ENCODE peak calls at places on chromosomes 5 and 9, in four cellular contexts. Z is GM12878, F is K562, O is H1. P is an unnamed sample.

GRCh38 chr9:27353405-27354229 is 56.7 kb upstream of the EQTN start:
- DNase-seq in Z (peak), F (no peak), O (no peak), P (no peak)

GRCh38 chr9:124428751-124429529 is 13.7 kb upstream of the PSMB7 start:
- DNase-seq in Z (no peak), F (no peak), O (no peak), P (no peak)

GRCh38 chr5:14766591-14766990 is 102.1 kb downstream of the OTULIN start:
- DNase-seq in Z (no peak), F (no peak), O (no peak), P (no peak)

GRCh38 chr5:96566775-96567174 is 95.4 kb upstream of the CAST start:
- DNase-seq in Z (no peak), F (no peak), O (no peak), P (no peak)

GRCh38 chr5:4442221-4442620 is 697.9 kb upstream of the ADAMTS16 start:
- DNase-seq in Z (no peak), F (no peak), O (no peak), P (no peak)

GRCh38 chr5:95554647-95555548 is at the start of the genes ARSK and SKIC3:
- DNase-seq in Z (peak), F (peak), O (peak), P (peak)

GRCh38 chr5:88690619-88691560 is 192.1 kb downstream of the MEF2C start:
- DNase-seq in Z (no peak), F (peak), O (no peak), P (peak)

GRCh38 chr9:75918154-75918553 is 27.7 kb downstream of the PCSK5 start:
- DNase-seq in Z (no peak), F (no peak), O (no peak), P (no peak)

GRCh38 chr5:103774736-103775135 is 212.1 kb upstream of the NUDT12 start:
- DNase-seq in Z (no peak), F (no peak), O (no peak), P (no peak)

GRCh38 chr5:113122053-113122452 is 145.5 kb downstream of the DCP2 start:
- DNase-seq in Z (no peak), F (no peak), O (no peak), P (no peak)

GRCh38 chr5:122846051-122846567 is 696 bp downstream of the SNX24 start:
- DNase-seq in Z (no peak), F (no peak), O (no peak), P (peak)

GRCh38 chr9:104906441-104907277 is 21.3 kb downstream of the ABCA1 start:
- DNase-seq in Z (no peak), F (no peak), O (no peak), P (no peak)

GRCh38 chr5:55173696-55174101 is 722 bp upstream of the CDC20B start:
- DNase-seq in Z (no peak), F (no peak), O (no peak), P (no peak)

GRCh38 chr9:72041369-72041768 is 19.0 kb downstream of the C9orf57 start:
- DNase-seq in Z (no peak), F (no peak), O (no peak), P (no peak)

GRCh38 chr9:23603311-23603710 is 222.7 kb downstream of the ELAVL2 start:
- DNase-seq in Z (no peak), F (no peak), O (no peak), P (no peak)

GRCh38 chr5:15620501-15620900 is 120.5 kb downstream of the FBXL7 start:
- DNase-seq in Z (no peak), F (no peak), O (no peak), P (no peak)

GRCh38 chr5:125181159-125181558 is 434.7 kb upstream of the ZNF608 start:
- DNase-seq in Z (no peak), F (no peak), O (no peak), P (no peak)

GRCh38 chr5:107329850-107330249 is 340.9 kb downstream of the EFNA5 start:
- DNase-seq in Z (no peak), F (no peak), O (no peak), P (no peak)

GRCh38 chr9:130305381-130305780 is 39.8 kb downstream of the HMCN2 start:
- DNase-seq in Z (no peak), F (no peak), O (no peak), P (no peak)

GRCh38 chr5:156927545-156927944 is 35.5 kb downstream of the TIMD4 start:
- DNase-seq in Z (no peak), F (no peak), O (no peak), P (no peak)

GRCh38 chr9:33082538-33083326 is 6.3 kb upstream of the SMU1 start:
- DNase-seq in Z (no peak), F (no peak), O (no peak), P (no peak)

GRCh38 chr5:149635394-149635793 is 54.1 kb downstream of the ARHGEF37 start:
- DNase-seq in Z (no peak), F (no peak), O (no peak), P (no peak)
- TF ChIP-seq ATF2 in Z (no peak), F (no peak), O (no peak), P (no peak)

DNA sequence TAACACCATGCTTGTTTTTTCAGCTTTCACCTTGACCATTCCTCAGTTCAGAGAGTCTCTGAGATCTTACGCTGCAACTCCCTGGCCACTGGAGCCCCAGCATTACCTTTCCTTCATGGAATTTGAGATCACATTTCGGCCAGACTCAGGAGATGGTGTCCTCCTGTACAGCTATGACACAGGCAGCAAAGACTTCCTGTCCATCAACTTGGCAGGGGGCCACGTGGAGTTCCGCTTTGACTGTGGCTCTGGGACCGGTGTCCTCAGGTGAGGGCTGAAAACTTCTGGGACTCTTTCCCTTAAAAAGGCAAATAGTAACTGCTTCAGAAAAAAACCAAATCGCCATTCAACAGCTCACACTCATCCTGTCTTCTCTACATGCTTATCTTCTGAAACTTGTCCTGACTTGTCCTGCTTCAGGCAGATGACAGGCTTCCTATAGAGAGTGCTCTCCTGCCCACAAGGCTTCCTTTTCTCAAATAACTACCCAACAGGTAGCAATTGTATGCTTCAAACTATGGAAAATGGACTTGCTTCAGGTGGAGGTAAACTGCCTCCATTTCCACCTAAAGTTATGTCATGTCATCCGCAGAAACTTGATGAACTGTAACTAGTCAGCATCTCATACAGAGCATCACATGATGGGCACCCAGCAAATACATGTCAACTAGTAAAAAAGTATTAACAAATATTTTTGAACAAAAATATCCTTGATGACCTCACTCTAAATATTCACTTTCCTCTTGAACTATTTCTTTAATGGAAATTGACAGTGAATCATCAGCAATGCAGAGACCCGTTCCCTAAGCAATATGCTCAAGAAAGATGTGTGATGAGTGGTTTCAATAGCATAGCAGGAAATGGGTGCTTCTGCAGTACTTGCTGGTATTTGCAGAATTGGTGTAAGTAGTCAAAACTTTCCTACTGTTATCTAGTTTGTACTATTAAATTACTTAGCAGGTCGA is 129.2 kb downstream of the LIFR start:
- DNase-seq in Z (no peak), F (no peak), O (no peak), P (no peak)
- TF ChIP-seq RFX5 in Z (no peak), F (no peak), O (no peak), P (no peak)

GRCh38 chr9:134863941-134864820 is 16.4 kb upstream of the FCN2 start:
- DNase-seq in Z (no peak), F (no peak), O (no peak), P (no peak)
- TF ChIP-seq ATF2 in Z (no peak), F (no peak), O (no peak), P (no peak)

DNA sequence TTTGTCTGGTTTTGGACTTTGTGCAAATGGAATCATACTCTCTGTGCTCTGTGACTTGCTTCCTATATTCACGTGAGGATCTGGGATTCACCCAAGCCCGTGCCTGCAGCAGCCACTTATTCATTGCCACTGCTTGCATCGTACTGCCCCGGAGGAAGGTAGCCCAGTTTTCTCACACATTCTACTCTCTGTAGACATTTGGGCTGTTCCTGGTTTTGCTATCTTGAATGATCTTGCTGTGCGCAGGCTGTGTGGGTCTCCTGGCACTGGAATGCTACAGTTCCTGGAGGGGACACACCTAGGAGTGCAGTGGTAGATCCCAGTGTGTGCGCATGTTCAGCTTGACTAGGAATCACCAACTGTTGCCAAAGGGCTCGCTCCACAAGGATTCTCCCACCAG is 99.2 kb upstream of the BOD1 start:
- DNase-seq in Z (no peak), F (no peak), O (no peak), P (no peak)
- TF ChIP-seq RFX5 in Z (no peak), F (no peak), O (no peak), P (no peak)

GRCh38 chr5:10381805-10382204 is 28.3 kb downstream of the MARCHF6 start:
- DNase-seq in Z (no peak), F (no peak), O (no peak), P (no peak)

GRCh38 chr5:10393491-10393890 is 40.0 kb downstream of the MARCHF6 start:
- DNase-seq in Z (no peak), F (no peak), O (no peak), P (no peak)

GRCh38 chr5:10384483-10384882 is 31.0 kb downstream of the MARCHF6 start:
- DNase-seq in Z (no peak), F (no peak), O (no peak), P (no peak)

GRCh38 chr5:10391130-10391529 is 37.6 kb downstream of the MARCHF6 start:
- DNase-seq in Z (no peak), F (no peak), O (no peak), P (no peak)

DNA sequence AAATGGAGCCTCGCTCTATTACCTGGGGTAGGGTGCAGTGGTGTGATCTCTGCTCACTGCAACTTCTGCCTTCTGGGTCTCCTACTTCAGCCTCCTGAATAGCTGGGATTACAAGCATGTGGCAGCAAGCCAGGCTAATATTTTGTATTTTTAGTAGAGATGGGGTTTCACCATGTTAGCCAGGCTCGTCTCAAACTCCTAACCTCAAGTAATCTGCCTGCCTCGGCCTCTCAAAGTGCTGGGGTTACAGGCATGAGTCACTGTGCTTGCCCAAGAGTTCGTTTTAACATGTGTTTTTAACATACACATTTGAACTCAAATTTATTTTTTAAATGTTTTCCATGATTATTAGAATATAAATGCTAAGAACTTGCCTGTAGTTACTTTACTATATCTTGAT is 34.2 kb downstream of the MARCHF6 start:
- DNase-seq in Z (no peak), F (no peak), O (no peak), P (no peak)
- TF ChIP-seq ATF2 in Z (no peak), F (no peak), O (no peak), P (no peak)

DNA sequence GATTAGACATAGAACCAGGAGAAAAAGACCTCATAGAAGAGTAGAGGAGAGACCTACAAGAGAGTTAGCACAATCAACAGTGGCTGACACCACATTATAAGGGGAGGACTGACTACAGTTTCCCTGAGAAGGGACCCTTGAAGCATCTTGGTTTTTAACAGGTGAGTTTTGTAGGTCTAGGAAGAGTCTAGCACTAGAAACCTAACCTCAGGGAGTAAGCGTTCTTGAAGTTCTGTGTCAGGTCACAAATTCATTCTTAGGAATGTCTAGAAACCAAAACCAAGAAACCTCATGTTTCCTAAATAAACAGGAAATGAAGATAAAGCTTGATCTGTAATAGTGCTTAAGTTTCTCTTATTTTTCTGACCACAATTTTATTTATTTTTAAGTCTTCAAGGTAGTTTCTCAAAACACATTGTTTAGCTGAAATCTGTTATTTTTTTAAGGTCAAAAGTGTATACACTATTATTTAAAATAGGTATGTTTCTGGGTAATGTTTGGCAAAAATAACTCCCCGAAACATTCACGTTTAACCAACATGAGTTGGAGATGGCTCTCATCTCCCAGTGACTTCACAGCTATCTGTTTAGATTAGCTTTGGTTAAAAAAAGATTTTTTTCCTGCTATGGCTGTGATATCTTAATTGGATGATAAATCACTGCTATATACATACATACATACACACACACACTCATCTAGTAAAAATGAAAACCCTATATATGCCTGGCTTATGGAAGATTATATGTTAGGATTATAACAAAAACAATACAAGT is 37.1 kb downstream of the MAP3K1 start:
- DNase-seq in Z (no peak), F (no peak), O (no peak), P (no peak)
- TF ChIP-seq RFX5 in Z (no peak), F (no peak), O (no peak), P (no peak)

GRCh38 chr9:136840877-136841645 is 1.2 kb upstream of the AJM1 start:
- DNase-seq in Z (no peak), F (no peak), O (no peak), P (peak)
- TF ChIP-seq ATF2 in Z (no peak), F (no peak), O (no peak), P (peak)

GRCh38 chr9:34652608-34653007 is 623 bp downstream of the IL11RA start:
- DNase-seq in Z (no peak), F (no peak), O (no peak), P (no peak)

GRCh38 chr9:34654317-34655083 is 2.5 kb downstream of the IL11RA start:
- DNase-seq in Z (no peak), F (no peak), O (no peak), P (no peak)

GRCh38 chr9:34653610-34654072 is 1.7 kb downstream of the IL11RA start:
- DNase-seq in Z (no peak), F (peak), O (no peak), P (no peak)

GRCh38 chr9:34651876-34652602 is at the start of gene IL11RA:
- DNase-seq in Z (no peak), F (peak), O (peak), P (peak)

GRCh38 chr9:34653131-34653530 is 1.1 kb downstream of the IL11RA start:
- DNase-seq in Z (no peak), F (no peak), O (no peak), P (no peak)
- TF ChIP-seq RFX5 in Z (no peak), F (no peak), O (no peak), P (no peak)

GRCh38 chr9:108270041-108270440 is 585.7 kb downstream of the ACTL7B start:
- DNase-seq in Z (no peak), F (peak), O (no peak), P (no peak)
- TF ChIP-seq ATF2 in Z (no peak), F (no peak), O (no peak), P (no peak)

GRCh38 chr9:134146774-134147493 is 11.1 kb downstream of the WDR5 start:
- DNase-seq in Z (no peak), F (no peak), O (no peak), P (no peak)
- TF ChIP-seq RFX5 in Z (no peak), F (no peak), O (no peak), P (no peak)